ENCODE peak calls at places on chromosomes 16 and 17, in four cellular contexts. M is SW 1271, Z is endodermal cell, Y is HFFc6. S is an unnamed sample.

GRCh38 chr17:80861892-80862291 is 129.7 kb upstream of the CHMP6 start:
- DNase-seq in M (no peak), Z (peak; percentile 83), Y (no peak), S (peak; percentile 74)

GRCh38 chr16:67179421-67180080 is 4.2 kb downstream of the MATCAP1 start:
- DNase-seq in M (no peak), Z (peak; percentile 74), Y (no peak), S (peak; percentile 63)

GRCh38 chr16:50114357-50115129 is 38.6 kb upstream of the TENT4B start:
- DNase-seq in M (no peak), Z (peak; percentile 65), Y (peak; percentile 30), S (peak; percentile 30)

GRCh38 chr16:67883872-67884261 is 818 bp upstream of the NRN1L start:
- DNase-seq in M (no peak), Z (peak; percentile 93), Y (no peak), S (peak; percentile 86)

GRCh38 chr17:14225153-14226004 is 11.3 kb downstream of the CDRT15 start:
- DNase-seq in M (no peak), Z (no peak), Y (no peak), S (no peak)

GRCh38 chr17:45077643-45078042 is 16.5 kb downstream of the NMT1 start:
- DNase-seq in M (no peak), Z (no peak), Y (no peak), S (no peak)

GRCh38 chr16:78506372-78507193 is 407.1 kb downstream of the WWOX start:
- DNase-seq in M (no peak), Z (no peak), Y (no peak), S (no peak)

GRCh38 chr17:31672161-31672819 is 186.8 kb downstream of the COPRS start:
- DNase-seq in M (no peak), Z (peak; percentile 41), Y (no peak), S (peak; percentile 24)

GRCh38 chr16:24118126-24118821 is 137.9 kb upstream of the CACNG3 start:
- DNase-seq in M (no peak), Z (peak; percentile 51), Y (no peak), S (no peak)

GRCh38 chr17:79707931-79708891 is 22.5 kb upstream of the ENPP7 start:
- DNase-seq in M (no peak), Z (peak; percentile 92), Y (peak; percentile 11), S (peak; percentile 79)

GRCh38 chr16:3484328-3485096 is 10.8 kb downstream of the C16orf90 start:
- DNase-seq in M (no peak), Z (peak; percentile 36), Y (no peak), S (no peak)

GRCh38 chr16:27441276-27441675 is 39.3 kb downstream of the IL21R start:
- DNase-seq in M (no peak), Z (peak; percentile 25), Y (no peak), S (no peak)

GRCh38 chr16:85651822-85652430 is 36.8 kb downstream of the GINS2 start:
- DNase-seq in M (no peak), Z (no peak), Y (no peak), S (no peak)

GRCh38 chr17:49494937-49495841 is at the start of gene NGFR:
- DNase-seq in M (no peak), Z (peak; percentile 87), Y (no peak), S (peak; percentile 82)

GRCh38 chr16:69108069-69108904 is 2.8 kb downstream of the HAS3 start:
- DNase-seq in M (no peak), Z (peak; percentile 83), Y (no peak), S (peak; percentile 67)

GRCh38 chr17:48530887-48531272 is at the start of gene HOXB1:
- DNase-seq in M (no peak), Z (peak; percentile 89), Y (no peak), S (peak; percentile 90)

GRCh38 chr17:2707721-2708584 is 3.6 kb downstream of the CLUH start:
- DNase-seq in M (no peak), Z (peak; percentile 94), Y (no peak), S (peak; percentile 82)

GRCh38 chr17:76152580-76152979 is 11.5 kb upstream of the FOXJ1 start:
- DNase-seq in M (no peak), Z (peak; percentile 82), Y (no peak), S (peak; percentile 70)

GRCh38 chr16:84478172-84478948 is 26.1 kb downstream of the MEAK7 start:
- DNase-seq in M (no peak), Z (no peak), Y (peak; percentile 90), S (no peak)

GRCh38 chr17:82287849-82288601 is 14.5 kb upstream of the CSNK1D start:
- DNase-seq in M (no peak), Z (no peak), Y (peak; percentile 32), S (no peak)

GRCh38 chr16:70735141-70735979 is 49.5 kb upstream of the MTSS2 start:
- DNase-seq in M (no peak), Z (peak; percentile 87), Y (peak; percentile 84), S (peak; percentile 45)

GRCh38 chr17:19750835-19751234 is 2.7 kb upstream of the ALDH3A1 start:
- DNase-seq in M (peak; percentile 38), Z (no peak), Y (no peak), S (no peak)

GRCh38 chr17:37446027-37446426 is 39.3 kb downstream of the TADA2A start:
- DNase-seq in M (no peak), Z (no peak), Y (no peak), S (no peak)

GRCh38 chr16:64339052-64339770 is 782.7 kb downstream of the CDH11 start:
- DNase-seq in M (no peak), Z (no peak), Y (peak; percentile 91), S (no peak)

GRCh38 chr17:50148226-50149098 is 2.0 kb downstream of the PPP1R9B start:
- DNase-seq in M (no peak), Z (peak; percentile 89), Y (no peak), S (peak; percentile 62)

GRCh38 chr16:11781773-11782172 is 15.3 kb downstream of the ZC3H7A start:
- DNase-seq in M (no peak), Z (no peak), Y (no peak), S (no peak)

GRCh38 chr16:12681653-12682052 is 122.0 kb downstream of the CPPED1 start:
- DNase-seq in M (no peak), Z (no peak), Y (no peak), S (no peak)

GRCh38 chr17:76547183-76547641 is 7.4 kb downstream of the PRCD start:
- DNase-seq in M (no peak), Z (peak; percentile 91), Y (peak; percentile 71), S (peak; percentile 75)

GRCh38 chr16:53812914-53813313 is 109.0 kb downstream of the FTO start:
- DNase-seq in M (no peak), Z (no peak), Y (no peak), S (no peak)

GRCh38 chr17:68963958-68964357 is 8.8 kb upstream of the ABCA8 start:
- DNase-seq in M (no peak), Z (no peak), Y (no peak), S (no peak)

GRCh38 chr17:65049085-65049756 is 7.3 kb downstream of the GNA13 start:
- DNase-seq in M (no peak), Z (peak; percentile 21), Y (no peak), S (no peak)

GRCh38 chr17:17921192-17922082 is 50.8 kb downstream of the TOM1L2 start:
- DNase-seq in M (peak; percentile 89), Z (peak; percentile 91), Y (peak; percentile 89), S (peak; percentile 86)

GRCh38 chr17:78324391-78325075 is 35.3 kb downstream of the SOCS3 start:
- DNase-seq in M (no peak), Z (peak; percentile 80), Y (peak; percentile 84), S (peak; percentile 78)

GRCh38 chr16:87017388-87018012 is 299.7 kb downstream of the C16orf95 start:
- DNase-seq in M (peak; percentile 64), Z (peak; percentile 55), Y (peak; percentile 81), S (peak; percentile 39)

GRCh38 chr17:39487946-39488345 is 26.7 kb downstream of the CDK12 start:
- DNase-seq in M (no peak), Z (no peak), Y (no peak), S (no peak)

GRCh38 chr17:66781135-66781534 is 53.8 kb upstream of the CACNG5 start:
- DNase-seq in M (no peak), Z (no peak), Y (no peak), S (peak; percentile 24)

GRCh38 chr16:28873543-28874201 is 4.6 kb upstream of the ATP2A1 start:
- DNase-seq in M (no peak), Z (peak; percentile 85), Y (no peak), S (peak; percentile 59)

GRCh38 chr17:65020284-65020683 is 36.3 kb downstream of the GNA13 start:
- DNase-seq in M (no peak), Z (no peak), Y (peak; percentile 77), S (no peak)

GRCh38 chr16:3490911-3491629 is 4.2 kb downstream of the C16orf90 start:
- DNase-seq in M (no peak), Z (peak; percentile 71), Y (no peak), S (no peak)